ENCODE peak calls at places on chromosomes 12 and 14, in five cellular contexts. One of them, this sample, is unnamed.

GRCh38 chr12:46354111-46354798 is 18.3 kb downstream of the SLC38A2 start:
- DNase-seq in WTC11: no peak
- DNase-seq in K562: peak; percentile 24
- DNase-seq in H1: no peak
- DNase-seq in GM12878: no peak
- DNase-seq in this sample: no peak

GRCh38 chr12:77324763-77325468 is 259.5 kb upstream of the E2F7 start:
- DNase-seq in WTC11: peak; percentile 86
- DNase-seq in K562: peak; percentile 53
- DNase-seq in H1: peak; percentile 82
- DNase-seq in GM12878: no peak
- DNase-seq in this sample: peak; percentile 33

GRCh38 chr12:68440068-68440581 is 108.0 kb upstream of the MDM1 start:
- DNase-seq in WTC11: no peak
- DNase-seq in K562: no peak
- DNase-seq in H1: no peak
- DNase-seq in GM12878: no peak
- DNase-seq in this sample: no peak

GRCh38 chr12:91922674-91923073 is 223.0 kb downstream of the BTG1 start:
- DNase-seq in WTC11: no peak
- DNase-seq in K562: no peak
- DNase-seq in H1: no peak
- DNase-seq in GM12878: no peak
- DNase-seq in this sample: no peak

GRCh38 chr14:57725399-57726077 is 140.4 kb downstream of the SLC35F4 start:
- DNase-seq in WTC11: no peak
- DNase-seq in K562: no peak
- DNase-seq in H1: no peak
- DNase-seq in GM12878: no peak
- DNase-seq in this sample: peak; percentile 1

GRCh38 chr12:14390885-14391530 is 25.5 kb downstream of the ATF7IP start:
- DNase-seq in WTC11: no peak
- DNase-seq in K562: no peak
- DNase-seq in H1: no peak
- DNase-seq in GM12878: no peak
- DNase-seq in this sample: no peak

GRCh38 chr14:25400607-25401206 is 350.8 kb upstream of the STXBP6 start:
- DNase-seq in WTC11: peak; percentile 49
- DNase-seq in K562: peak; percentile 4
- DNase-seq in H1: peak; percentile 72
- DNase-seq in GM12878: no peak
- DNase-seq in this sample: peak; percentile 70

GRCh38 chr14:68521557-68521901 is 271.3 kb downstream of the ZFP36L1 start:
- DNase-seq in WTC11: no peak
- DNase-seq in K562: no peak
- DNase-seq in H1: no peak
- DNase-seq in GM12878: no peak
- DNase-seq in this sample: peak; percentile 70

GRCh38 chr12:9041321-9041720 is 52.0 kb downstream of the KLRG1 start:
- DNase-seq in WTC11: no peak
- DNase-seq in K562: no peak
- DNase-seq in H1: no peak
- DNase-seq in GM12878: no peak
- DNase-seq in this sample: no peak

GRCh38 chr12:2856051-2856450 is 788 bp downstream of the TEX52 start:
- DNase-seq in WTC11: no peak
- DNase-seq in K562: no peak
- DNase-seq in H1: no peak
- DNase-seq in GM12878: no peak
- DNase-seq in this sample: no peak

GRCh38 chr12:46523446-46523845 is 150.9 kb upstream of the SLC38A2 start:
- DNase-seq in WTC11: no peak
- DNase-seq in K562: no peak
- DNase-seq in H1: no peak
- DNase-seq in GM12878: no peak
- DNase-seq in this sample: peak; percentile 62

GRCh38 chr14:65203574-65203973 is 101.3 kb upstream of the MAX start:
- DNase-seq in WTC11: no peak
- DNase-seq in K562: no peak
- DNase-seq in H1: no peak
- DNase-seq in GM12878: no peak
- DNase-seq in this sample: no peak

GRCh38 chr14:75673345-75673744 is 12.3 kb downstream of the TTLL5 start:
- DNase-seq in WTC11: no peak
- DNase-seq in K562: no peak
- DNase-seq in H1: no peak
- DNase-seq in GM12878: peak; percentile 39
- DNase-seq in this sample: no peak

GRCh38 chr12:6292606-6293005 is 17.9 kb upstream of the PLEKHG6 start:
- DNase-seq in WTC11: no peak
- DNase-seq in K562: no peak
- DNase-seq in H1: no peak
- DNase-seq in GM12878: no peak
- DNase-seq in this sample: peak; percentile 43

GRCh38 chr12:62684586-62685295 is 218.1 kb downstream of the MON2 start:
- DNase-seq in WTC11: no peak
- DNase-seq in K562: no peak
- DNase-seq in H1: no peak
- DNase-seq in GM12878: no peak
- DNase-seq in this sample: no peak

GRCh38 chr12:132432721-132433577 is 57.0 kb upstream of the FBRSL1 start:
- DNase-seq in WTC11: no peak
- DNase-seq in K562: no peak
- DNase-seq in H1: no peak
- DNase-seq in GM12878: no peak
- DNase-seq in this sample: no peak

GRCh38 chr14:95119336-95119735 is 38.0 kb downstream of the DICER1 start:
- DNase-seq in WTC11: no peak
- DNase-seq in K562: no peak
- DNase-seq in H1: no peak
- DNase-seq in GM12878: no peak
- DNase-seq in this sample: no peak

GRCh38 chr14:52272375-52272774 is 4.9 kb downstream of the PTGDR start:
- DNase-seq in WTC11: peak; percentile 25
- DNase-seq in K562: peak; percentile 7
- DNase-seq in H1: peak; percentile 50
- DNase-seq in GM12878: no peak
- DNase-seq in this sample: no peak

GRCh38 chr14:94394594-94395305 is 6.3 kb upstream of the SERPINA1 start:
- DNase-seq in WTC11: no peak
- DNase-seq in K562: no peak
- DNase-seq in H1: no peak
- DNase-seq in GM12878: no peak
- DNase-seq in this sample: peak; percentile 74

GRCh38 chr12:18943200-18943599 is 186.3 kb upstream of the PLEKHA5 start:
- DNase-seq in WTC11: no peak
- DNase-seq in K562: no peak
- DNase-seq in H1: no peak
- DNase-seq in GM12878: no peak
- DNase-seq in this sample: no peak

GRCh38 chr14:51395361-51395849 is 155.4 kb downstream of the TMX1 start:
- DNase-seq in WTC11: peak; percentile 12
- DNase-seq in K562: no peak
- DNase-seq in H1: peak; percentile 54
- DNase-seq in GM12878: no peak
- DNase-seq in this sample: no peak

GRCh38 chr12:6612247-6612646 is 5.1 kb upstream of the CHD4 start:
- DNase-seq in WTC11: no peak
- DNase-seq in K562: no peak
- DNase-seq in H1: no peak
- DNase-seq in GM12878: no peak
- DNase-seq in this sample: no peak

GRCh38 chr14:30558675-30559555 is at the start of gene G2E3:
- DNase-seq in WTC11: peak; percentile 88
- DNase-seq in K562: peak; percentile 85
- DNase-seq in H1: peak; percentile 90
- DNase-seq in GM12878: peak; percentile 48
- DNase-seq in this sample: peak; percentile 97

DNA sequence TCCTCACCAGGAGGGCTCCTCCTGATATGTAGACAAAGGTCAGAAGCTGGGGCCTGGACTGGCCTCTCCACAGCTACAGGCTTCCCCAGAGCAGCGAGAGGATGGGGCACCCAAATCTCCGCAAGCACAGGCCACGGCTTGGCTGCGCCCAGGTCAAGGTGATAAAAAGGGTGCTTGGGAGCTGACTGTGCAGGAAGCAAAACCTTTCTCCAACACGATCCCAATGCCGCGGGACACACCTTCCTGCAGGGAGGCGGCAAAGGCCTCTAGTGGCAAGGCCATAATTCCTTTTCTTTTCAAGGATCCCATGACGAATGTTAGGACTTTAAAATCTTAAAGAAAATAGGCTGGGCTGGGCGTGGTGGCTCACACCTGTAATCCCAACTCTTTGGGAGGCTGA is 13.6 kb downstream of the ITPK1 start:
- DNase-seq in WTC11: no peak
- DNase-seq in K562: no peak
- DNase-seq in H1: no peak
- DNase-seq in GM12878: no peak
- DNase-seq in this sample: no peak
- TF ChIP-seq CREB1 in WTC11: no peak
- TF ChIP-seq CREB1 in K562: no peak
- TF ChIP-seq CREB1 in H1: no peak
- TF ChIP-seq CREB1 in GM12878: no peak
- TF ChIP-seq CREB1 in this sample: no peak

GRCh38 chr14:100117647-100118376 is 41.6 kb downstream of the DEGS2 start:
- DNase-seq in WTC11: no peak
- DNase-seq in K562: no peak
- DNase-seq in H1: no peak
- DNase-seq in GM12878: no peak
- DNase-seq in this sample: no peak
- TF ChIP-seq SP1 in WTC11: no peak
- TF ChIP-seq SP1 in K562: no peak
- TF ChIP-seq SP1 in H1: no peak
- TF ChIP-seq SP1 in GM12878: no peak
- TF ChIP-seq SP1 in this sample: no peak

GRCh38 chr12:12883369-12884001 is 7.9 kb upstream of the GPRC5A start:
- DNase-seq in WTC11: no peak
- DNase-seq in K562: peak; percentile 21
- DNase-seq in H1: no peak
- DNase-seq in GM12878: no peak
- DNase-seq in this sample: peak; percentile 77

GRCh38 chr12:12882288-12882687 is 9.1 kb upstream of the GPRC5A start:
- DNase-seq in WTC11: no peak
- DNase-seq in K562: no peak
- DNase-seq in H1: no peak
- DNase-seq in GM12878: no peak
- DNase-seq in this sample: no peak

GRCh38 chr12:12877789-12878455 is 13.4 kb upstream of the GPRC5A start:
- DNase-seq in WTC11: no peak
- DNase-seq in K562: no peak
- DNase-seq in H1: no peak
- DNase-seq in GM12878: no peak
- DNase-seq in this sample: no peak

GRCh38 chr12:12880537-12880936 is 10.8 kb upstream of the GPRC5A start:
- DNase-seq in WTC11: no peak
- DNase-seq in K562: no peak
- DNase-seq in H1: no peak
- DNase-seq in GM12878: no peak
- DNase-seq in this sample: no peak

DNA sequence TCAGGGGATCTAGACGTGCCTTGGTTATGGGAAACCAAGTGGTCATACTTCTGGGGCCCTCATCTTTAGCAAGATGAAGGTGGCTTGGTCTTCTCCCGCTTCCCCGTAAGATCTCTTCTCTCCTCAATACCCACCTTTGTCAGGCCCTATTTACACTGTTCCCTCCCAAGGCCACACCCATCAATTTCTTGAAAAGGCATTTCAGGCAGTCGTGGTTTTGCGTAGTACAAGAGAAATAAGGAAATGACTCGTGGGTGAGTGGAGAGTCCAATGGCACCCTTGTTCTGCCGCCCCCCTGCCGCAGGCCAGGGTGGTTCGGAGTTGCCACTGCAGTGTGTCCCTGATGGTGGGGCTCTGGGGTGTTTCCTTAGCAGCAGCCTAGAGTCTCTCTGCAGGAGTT is 9.9 kb upstream of the GPRC5A start:
- DNase-seq in WTC11: no peak
- DNase-seq in K562: no peak
- DNase-seq in H1: no peak
- DNase-seq in GM12878: no peak
- DNase-seq in this sample: peak; percentile 39
- TF ChIP-seq CREB1 in WTC11: no peak
- TF ChIP-seq CREB1 in K562: no peak
- TF ChIP-seq CREB1 in H1: no peak
- TF ChIP-seq CREB1 in GM12878: no peak
- TF ChIP-seq CREB1 in this sample: no peak

GRCh38 chr14:74573421-74574091 is 38.5 kb downstream of the LTBP2 start:
- DNase-seq in WTC11: peak; percentile 67
- DNase-seq in K562: no peak
- DNase-seq in H1: no peak
- DNase-seq in GM12878: no peak
- DNase-seq in this sample: no peak

GRCh38 chr14:74571901-74572828 is 39.9 kb downstream of the LTBP2 start:
- DNase-seq in WTC11: no peak
- DNase-seq in K562: no peak
- DNase-seq in H1: no peak
- DNase-seq in GM12878: no peak
- DNase-seq in this sample: peak; percentile 38

GRCh38 chr14:74571441-74571841 is 40.6 kb downstream of the LTBP2 start:
- DNase-seq in WTC11: no peak
- DNase-seq in K562: no peak
- DNase-seq in H1: no peak
- DNase-seq in GM12878: no peak
- DNase-seq in this sample: no peak

GRCh38 chr14:74574092-74574438 is 38.0 kb downstream of the LTBP2 start:
- DNase-seq in WTC11: no peak
- DNase-seq in K562: no peak
- DNase-seq in H1: no peak
- DNase-seq in GM12878: no peak
- DNase-seq in this sample: no peak

GRCh38 chr14:74572829-74573360 is 39.1 kb downstream of the LTBP2 start:
- DNase-seq in WTC11: no peak
- DNase-seq in K562: no peak
- DNase-seq in H1: no peak
- DNase-seq in GM12878: no peak
- DNase-seq in this sample: no peak
- TF ChIP-seq SP1 in WTC11: no peak
- TF ChIP-seq SP1 in K562: no peak
- TF ChIP-seq SP1 in H1: no peak
- TF ChIP-seq SP1 in GM12878: no peak
- TF ChIP-seq SP1 in this sample: no peak

GRCh38 chr12:67208326-67209067 is 60.7 kb upstream of the CAND1 start:
- DNase-seq in WTC11: no peak
- DNase-seq in K562: no peak
- DNase-seq in H1: no peak
- DNase-seq in GM12878: no peak
- DNase-seq in this sample: no peak
- TF ChIP-seq CREB1 in WTC11: no peak
- TF ChIP-seq CREB1 in K562: no peak
- TF ChIP-seq CREB1 in H1: no peak
- TF ChIP-seq CREB1 in GM12878: no peak
- TF ChIP-seq CREB1 in this sample: no peak